ENCODE peak calls at places on chromosome 22, in nine cellular contexts. X is lung, J is ovary, W is right lobe of liver, A is esophagus squamous epithelium, B is psoas muscle, Q is spleen, D is neural progenitor cell, R is tibial nerve. M is an unnamed sample.

GRCh38 chr22:38927033-38927789 is 30.2 kb upstream of the APOBEC3A start:
- DNase-seq in X (peak; percentile 82), J (peak; percentile 72), W (no peak), A (no peak), B (peak; percentile 85), Q (peak; percentile 91), D (peak; percentile 89), R (peak; percentile 40), M (no peak)

GRCh38 chr22:45469573-45470383 is 32.9 kb upstream of the FBLN1 start:
- DNase-seq in X (no peak), J (no peak), W (no peak), A (no peak), B (no peak), Q (peak; percentile 23), D (no peak), R (no peak), M (no peak)

GRCh38 chr22:17381237-17381913 is 12.1 kb downstream of the CECR2 start:
- DNase-seq in X (no peak), J (no peak), W (peak; percentile 56), A (no peak), B (no peak), Q (no peak), D (peak; percentile 26), R (no peak), M (no peak)

GRCh38 chr22:17199131-17199731 is 20.0 kb downstream of the ADA2 start:
- DNase-seq in X (no peak), J (peak; percentile 27), W (no peak), A (no peak), B (peak; percentile 67), Q (no peak), D (peak; percentile 90), R (peak; percentile 30), M (peak; percentile 1)

GRCh38 chr22:45769569-45770210 is 98.1 kb downstream of the ATXN10 start:
- DNase-seq in X (no peak), J (no peak), W (no peak), A (no peak), B (peak; percentile 67), Q (no peak), D (no peak), R (no peak), M (no peak)

GRCh38 chr22:46452195-46453005 is 85.0 kb downstream of the CELSR1 start:
- DNase-seq in X (no peak), J (no peak), W (no peak), A (no peak), B (no peak), Q (no peak), D (no peak), R (no peak), M (no peak)

GRCh38 chr22:48576333-48577013 is 1251.2 kb downstream of the BRD1 start:
- DNase-seq in X (no peak), J (no peak), W (no peak), A (no peak), B (peak; percentile 19), Q (no peak), D (peak; percentile 88), R (no peak), M (no peak)

GRCh38 chr22:43088616-43088978 is 594 bp downstream of the TTLL1 start:
- DNase-seq in X (no peak), J (no peak), W (no peak), A (no peak), B (no peak), Q (no peak), D (no peak), R (no peak), M (no peak)

GRCh38 chr22:46373838-46374662 is 38.5 kb downstream of the TRMU start:
- DNase-seq in X (no peak), J (no peak), W (no peak), A (no peak), B (no peak), Q (no peak), D (no peak), R (no peak), M (no peak)

GRCh38 chr22:30665786-30666185 is 1.9 kb downstream of the DUSP18 start:
- DNase-seq in X (no peak), J (no peak), W (no peak), A (no peak), B (no peak), Q (no peak), D (no peak), R (no peak), M (no peak)

GRCh38 chr22:30591191-30591587 is 521 bp downstream of the PES1 start:
- DNase-seq in X (no peak), J (no peak), W (no peak), A (no peak), B (no peak), Q (no peak), D (no peak), R (no peak), M (no peak)

GRCh38 chr22:45612451-45612901 is 59.2 kb upstream of the ATXN10 start:
- DNase-seq in X (no peak), J (peak; percentile 19), W (no peak), A (peak; percentile 6), B (peak; percentile 86), Q (no peak), D (no peak), R (peak; percentile 50), M (peak; percentile 86)

GRCh38 chr22:30667486-30668305 is at the start of gene DUSP18:
- DNase-seq in X (peak; percentile 95), J (peak; percentile 90), W (peak; percentile 97), A (peak; percentile 58), B (peak; percentile 96), Q (peak; percentile 98), D (peak; percentile 97), R (peak; percentile 91), M (peak; percentile 38)

GRCh38 chr22:29933619-29934018 is 50.6 kb downstream of the MTMR3 start:
- DNase-seq in X (no peak), J (no peak), W (no peak), A (no peak), B (no peak), Q (no peak), D (no peak), R (no peak), M (no peak)

GRCh38 chr22:44550666-44551491 is 52.8 kb upstream of the RTL6 start:
- DNase-seq in X (peak; percentile 51), J (peak; percentile 88), W (peak; percentile 60), A (no peak), B (peak; percentile 67), Q (no peak), D (no peak), R (no peak), M (no peak)

GRCh38 chr22:50699754-50700386 is 27.2 kb downstream of the SHANK3 start:
- DNase-seq in X (no peak), J (no peak), W (peak; percentile 83), A (no peak), B (peak; percentile 16), Q (peak; percentile 66), D (peak; percentile 62), R (no peak), M (no peak)

GRCh38 chr22:39293766-39294368 is 25.6 kb downstream of the RPL3 start:
- DNase-seq in X (no peak), J (no peak), W (no peak), A (no peak), B (no peak), Q (no peak), D (no peak), R (no peak), M (no peak)

GRCh38 chr22:37559521-37559900 is 769 bp upstream of the CDC42EP1 start:
- DNase-seq in X (no peak), J (no peak), W (no peak), A (no peak), B (no peak), Q (no peak), D (no peak), R (no peak), M (no peak)
- H3K4me3 ChIP-seq in X (peak overlapping the region; percentile 22), J (peak overlapping the region; percentile 61), W (peak overlapping the region; percentile 84), A (peak overlapping the region; percentile 78), B (peak overlapping the region; percentile 72), Q (no peak overlapping the region), D (no peak overlapping the region), R (peak overlapping the region; percentile 97), M (no peak overlapping the region)

DNA sequence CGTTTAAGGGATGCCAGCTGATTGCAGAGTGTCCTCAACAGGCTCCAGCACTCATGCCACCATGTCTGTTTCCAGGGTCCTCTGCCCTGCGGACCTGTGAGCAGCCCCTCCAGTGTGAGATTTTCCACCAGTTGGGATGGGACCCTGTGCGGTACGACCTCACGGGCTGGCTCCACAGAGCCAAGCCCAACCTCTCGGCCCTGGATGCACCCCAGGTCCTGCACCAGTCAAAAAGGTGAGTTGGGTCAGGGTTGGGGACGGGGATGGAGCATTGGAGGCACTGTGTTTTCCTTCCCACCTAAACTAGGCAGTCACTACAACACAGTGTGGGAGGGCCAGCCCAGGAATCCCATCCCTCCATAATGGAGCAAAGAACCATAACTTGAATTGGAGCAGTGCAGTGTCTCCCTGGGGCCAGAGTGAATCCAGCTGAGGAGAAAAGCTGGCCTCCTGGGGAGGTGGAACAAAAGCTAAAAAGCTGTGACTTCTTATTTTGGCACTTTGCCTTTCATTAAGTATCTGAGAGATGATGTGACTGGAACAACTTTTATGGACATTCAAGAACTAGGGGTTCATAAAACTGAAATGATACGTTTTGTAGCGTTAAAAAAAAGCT is 101.8 kb downstream of the MYO18B start:
- DNase-seq in X (no peak), J (no peak), W (no peak), A (no peak), B (no peak), Q (peak; percentile 41), D (no peak), R (no peak), M (no peak)
- H3K36me3 ChIP-seq in X (no peaks in the 10 kb centered on the region), J (no peaks in the 10 kb centered on the region), W (no peaks in the 10 kb centered on the region), A (no peaks in the 10 kb centered on the region), B (peaks cover 5% of the 10 kb centered on the region), Q (no peaks in the 10 kb centered on the region), D (no peaks in the 10 kb centered on the region), R (no peaks in the 10 kb centered on the region), M (no peaks in the 10 kb centered on the region)

GRCh38 chr22:24507742-24508141 is 12.6 kb downstream of the UPB1 start:
- DNase-seq in X (no peak), J (no peak), W (no peak), A (no peak), B (no peak), Q (no peak), D (peak; percentile 69), R (no peak), M (no peak)
- TF ChIP-seq CTCF in X (no peak), J (no peak), W (no peak), A (no peak), B (no peak), Q (no peak), D (peak; percentile 47), R (no peak), M (no peak)

GRCh38 chr22:21044931-21045584 is 688 bp upstream of the LRRC74B start:
- DNase-seq in X (no peak), J (no peak), W (no peak), A (no peak), B (peak; percentile 86), Q (peak; percentile 79), D (peak; percentile 21), R (no peak), M (no peak)
- H3K4me3 ChIP-seq in X (no peak overlapping the region), J (peak overlapping the region; percentile 44), W (peak overlapping the region; percentile 15), A (peak overlapping the region; percentile 35), B (peak overlapping the region; percentile 77), Q (peak overlapping the region; percentile 21), D (peak overlapping the region; percentile 52), R (peak overlapping the region; percentile 53), M (peak overlapping the region; percentile 10)

M was measured in kidney epithelial cell.